ENCODE peak calls at places on chromosomes 2 and 18, in eight cellular contexts. One of them, this sample, is unnamed.
A peak's percentile ranks its signal among the peaks of the same experiment; 100 is the strongest.

GRCh38 chr2:65431417-65432226 is 777 bp downstream of the SPRED2 start:
- DNase-seq in tibial artery: peak; percentile 75
- DNase-seq in upper lobe of right lung: peak; percentile 76
- DNase-seq in PC-9: peak; percentile 58
- DNase-seq in left ventricle myocardium inferior: peak; percentile 38
- DNase-seq in HepG2: peak; percentile 37
- DNase-seq in psoas muscle: peak; percentile 70
- DNase-seq in body of pancreas: peak; percentile 59
- DNase-seq in this sample: peak; percentile 46

GRCh38 chr18:49172246-49172645 is 221.5 kb upstream of the SMAD7 start:
- DNase-seq in tibial artery: no peak
- DNase-seq in upper lobe of right lung: no peak
- DNase-seq in PC-9: no peak
- DNase-seq in left ventricle myocardium inferior: no peak
- DNase-seq in HepG2: no peak
- DNase-seq in psoas muscle: no peak
- DNase-seq in body of pancreas: no peak
- DNase-seq in this sample: no peak

GRCh38 chr2:183038341-183039300 is at the start of gene NCKAP1:
- DNase-seq in tibial artery: peak; percentile 94
- DNase-seq in upper lobe of right lung: peak; percentile 95
- DNase-seq in PC-9: peak; percentile 79
- DNase-seq in left ventricle myocardium inferior: peak; percentile 93
- DNase-seq in HepG2: peak; percentile 76
- DNase-seq in psoas muscle: peak; percentile 96
- DNase-seq in body of pancreas: peak; percentile 96
- DNase-seq in this sample: peak; percentile 98

GRCh38 chr2:127400897-127401756 is 13.4 kb upstream of the MAP3K2 start:
- DNase-seq in tibial artery: no peak
- DNase-seq in upper lobe of right lung: peak; percentile 74
- DNase-seq in PC-9: peak; percentile 94
- DNase-seq in left ventricle myocardium inferior: no peak
- DNase-seq in HepG2: peak; percentile 61
- DNase-seq in psoas muscle: no peak
- DNase-seq in body of pancreas: no peak
- DNase-seq in this sample: no peak

GRCh38 chr2:1147873-1148612 is 197.4 kb downstream of the SNTG2 start:
- DNase-seq in tibial artery: no peak
- DNase-seq in upper lobe of right lung: no peak
- DNase-seq in PC-9: no peak
- DNase-seq in left ventricle myocardium inferior: no peak
- DNase-seq in HepG2: no peak
- DNase-seq in psoas muscle: no peak
- DNase-seq in body of pancreas: peak; percentile 41
- DNase-seq in this sample: no peak

GRCh38 chr2:8563814-8564474 is 117.9 kb upstream of the ID2 start:
- DNase-seq in tibial artery: peak; percentile 35
- DNase-seq in upper lobe of right lung: no peak
- DNase-seq in PC-9: no peak
- DNase-seq in left ventricle myocardium inferior: no peak
- DNase-seq in HepG2: no peak
- DNase-seq in psoas muscle: peak; percentile 44
- DNase-seq in body of pancreas: no peak
- DNase-seq in this sample: no peak

GRCh38 chr18:55475467-55475866 is 112.5 kb downstream of the TCF4 start:
- DNase-seq in tibial artery: no peak
- DNase-seq in upper lobe of right lung: no peak
- DNase-seq in PC-9: no peak
- DNase-seq in left ventricle myocardium inferior: no peak
- DNase-seq in HepG2: no peak
- DNase-seq in psoas muscle: no peak
- DNase-seq in body of pancreas: no peak
- DNase-seq in this sample: no peak

GRCh38 chr2:9112079-9112721 is 94.4 kb upstream of the ASAP2 start:
- DNase-seq in tibial artery: peak; percentile 82
- DNase-seq in upper lobe of right lung: no peak
- DNase-seq in PC-9: peak; percentile 91
- DNase-seq in left ventricle myocardium inferior: no peak
- DNase-seq in HepG2: no peak
- DNase-seq in psoas muscle: no peak
- DNase-seq in body of pancreas: no peak
- DNase-seq in this sample: peak; percentile 17

GRCh38 chr2:43071629-43072550 is 154.5 kb downstream of the ZFP36L2 start:
- DNase-seq in tibial artery: peak; percentile 80
- DNase-seq in upper lobe of right lung: no peak
- DNase-seq in PC-9: peak; percentile 94
- DNase-seq in left ventricle myocardium inferior: peak; percentile 54
- DNase-seq in HepG2: no peak
- DNase-seq in psoas muscle: peak; percentile 85
- DNase-seq in body of pancreas: no peak
- DNase-seq in this sample: no peak

GRCh38 chr18:9901377-9901776 is 12.4 kb upstream of the VAPA start:
- DNase-seq in tibial artery: no peak
- DNase-seq in upper lobe of right lung: no peak
- DNase-seq in PC-9: no peak
- DNase-seq in left ventricle myocardium inferior: no peak
- DNase-seq in HepG2: no peak
- DNase-seq in psoas muscle: no peak
- DNase-seq in body of pancreas: no peak
- DNase-seq in this sample: no peak

GRCh38 chr2:145724499-145724898 is 1204.6 kb upstream of the ZEB2 start:
- DNase-seq in tibial artery: no peak
- DNase-seq in upper lobe of right lung: no peak
- DNase-seq in PC-9: no peak
- DNase-seq in left ventricle myocardium inferior: no peak
- DNase-seq in HepG2: no peak
- DNase-seq in psoas muscle: no peak
- DNase-seq in body of pancreas: no peak
- DNase-seq in this sample: no peak

GRCh38 chr18:46055841-46056240 is 16.2 kb downstream of the PSTPIP2 start:
- DNase-seq in tibial artery: no peak
- DNase-seq in upper lobe of right lung: no peak
- DNase-seq in PC-9: no peak
- DNase-seq in left ventricle myocardium inferior: no peak
- DNase-seq in HepG2: no peak
- DNase-seq in psoas muscle: no peak
- DNase-seq in body of pancreas: no peak
- DNase-seq in this sample: no peak

GRCh38 chr2:205892141-205893064 is 193.6 kb downstream of the INO80D start:
- DNase-seq in tibial artery: no peak
- DNase-seq in upper lobe of right lung: no peak
- DNase-seq in PC-9: no peak
- DNase-seq in left ventricle myocardium inferior: no peak
- DNase-seq in HepG2: peak; percentile 58
- DNase-seq in psoas muscle: no peak
- DNase-seq in body of pancreas: peak; percentile 66
- DNase-seq in this sample: peak; percentile 51

GRCh38 chr2:101340141-101340541 is 31.6 kb upstream of the RNF149 start:
- DNase-seq in tibial artery: no peak
- DNase-seq in upper lobe of right lung: no peak
- DNase-seq in PC-9: peak; percentile 55
- DNase-seq in left ventricle myocardium inferior: no peak
- DNase-seq in HepG2: peak; percentile 77
- DNase-seq in psoas muscle: no peak
- DNase-seq in body of pancreas: no peak
- DNase-seq in this sample: peak; percentile 58

GRCh38 chr2:231684314-231685223 is 23.8 kb upstream of the PTMA start:
- DNase-seq in tibial artery: no peak
- DNase-seq in upper lobe of right lung: no peak
- DNase-seq in PC-9: no peak
- DNase-seq in left ventricle myocardium inferior: peak; percentile 61
- DNase-seq in HepG2: no peak
- DNase-seq in psoas muscle: no peak
- DNase-seq in body of pancreas: peak; percentile 70
- DNase-seq in this sample: no peak

GRCh38 chr18:35231052-35231451 is 9.8 kb upstream of the ZNF397 start:
- DNase-seq in tibial artery: peak; percentile 81
- DNase-seq in upper lobe of right lung: peak; percentile 77
- DNase-seq in PC-9: no peak
- DNase-seq in left ventricle myocardium inferior: peak; percentile 72
- DNase-seq in HepG2: peak; percentile 87
- DNase-seq in psoas muscle: peak; percentile 85
- DNase-seq in body of pancreas: peak; percentile 89
- DNase-seq in this sample: peak; percentile 70

GRCh38 chr2:114192362-114192761 is 250.1 kb upstream of the DPP10 start:
- DNase-seq in tibial artery: no peak
- DNase-seq in upper lobe of right lung: no peak
- DNase-seq in PC-9: no peak
- DNase-seq in left ventricle myocardium inferior: no peak
- DNase-seq in HepG2: no peak
- DNase-seq in psoas muscle: no peak
- DNase-seq in body of pancreas: no peak
- DNase-seq in this sample: no peak

GRCh38 chr18:51184092-51184458 is 13.4 kb downstream of the MEX3C start:
- DNase-seq in tibial artery: no peak
- DNase-seq in upper lobe of right lung: no peak
- DNase-seq in PC-9: no peak
- DNase-seq in left ventricle myocardium inferior: no peak
- DNase-seq in HepG2: no peak
- DNase-seq in psoas muscle: no peak
- DNase-seq in body of pancreas: no peak
- DNase-seq in this sample: no peak

GRCh38 chr2:108958632-108959341 is 30.2 kb downstream of the EDAR start:
- DNase-seq in tibial artery: peak; percentile 34
- DNase-seq in upper lobe of right lung: no peak
- DNase-seq in PC-9: no peak
- DNase-seq in left ventricle myocardium inferior: no peak
- DNase-seq in HepG2: no peak
- DNase-seq in psoas muscle: no peak
- DNase-seq in body of pancreas: no peak
- DNase-seq in this sample: no peak
- H3K27me3 ChIP-seq in tibial artery: no peaks in the 10 kb centered on the region
- H3K27me3 ChIP-seq in upper lobe of right lung: no peaks in the 10 kb centered on the region
- H3K27me3 ChIP-seq in PC-9: no peaks in the 10 kb centered on the region
- H3K27me3 ChIP-seq in left ventricle myocardium inferior: no peaks in the 10 kb centered on the region
- H3K27me3 ChIP-seq in HepG2: peaks cover 4% of the 10 kb centered on the region
- H3K27me3 ChIP-seq in psoas muscle: no peaks in the 10 kb centered on the region
- H3K27me3 ChIP-seq in body of pancreas: no peaks in the 10 kb centered on the region
- H3K27me3 ChIP-seq in this sample: no peaks in the 10 kb centered on the region

DNA sequence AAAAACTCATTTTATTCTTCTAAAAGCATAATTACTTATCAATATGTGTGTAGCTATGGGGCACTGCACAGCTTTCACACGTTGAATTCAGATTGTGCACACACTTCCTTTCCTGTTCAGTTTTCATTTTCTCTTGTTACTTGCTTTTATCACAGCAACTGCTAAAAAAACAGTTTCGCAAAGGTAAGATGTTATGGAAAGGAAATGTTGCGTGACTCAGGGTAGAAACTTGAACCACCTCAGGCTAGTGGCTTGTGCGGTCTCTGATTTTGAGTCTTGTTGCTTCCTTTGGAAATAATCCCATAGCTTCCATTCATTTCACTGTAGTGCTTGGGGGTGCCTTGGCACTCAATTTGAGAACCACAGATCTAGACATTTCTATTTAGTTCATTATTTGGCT is 171.9 kb downstream of the FMNL2 start:
- DNase-seq in tibial artery: no peak
- DNase-seq in upper lobe of right lung: no peak
- DNase-seq in PC-9: peak; percentile 84
- DNase-seq in left ventricle myocardium inferior: no peak
- DNase-seq in HepG2: no peak
- DNase-seq in psoas muscle: no peak
- DNase-seq in body of pancreas: no peak
- DNase-seq in this sample: no peak
- H3K4me1 ChIP-seq in tibial artery: no peaks in the 10 kb centered on the region
- H3K4me1 ChIP-seq in upper lobe of right lung: peaks cover 6% of the 10 kb centered on the region
- H3K4me1 ChIP-seq in PC-9: peaks cover 51% of the 10 kb centered on the region
- H3K4me1 ChIP-seq in left ventricle myocardium inferior: peaks cover 15% of the 10 kb centered on the region
- H3K4me1 ChIP-seq in HepG2: peaks cover 51% of the 10 kb centered on the region
- H3K4me1 ChIP-seq in psoas muscle: peaks cover 26% of the 10 kb centered on the region
- H3K4me1 ChIP-seq in body of pancreas: no peaks in the 10 kb centered on the region
- H3K4me1 ChIP-seq in this sample: peaks cover 6% of the 10 kb centered on the region

GRCh38 chr18:57428221-57429150 is 6.7 kb upstream of the ONECUT2 start:
- DNase-seq in tibial artery: no peak
- DNase-seq in upper lobe of right lung: no peak
- DNase-seq in PC-9: no peak
- DNase-seq in left ventricle myocardium inferior: no peak
- DNase-seq in HepG2: no peak
- DNase-seq in psoas muscle: no peak
- DNase-seq in body of pancreas: no peak
- DNase-seq in this sample: no peak

GRCh38 chr18:57430166-57430958 is 4.8 kb upstream of the ONECUT2 start:
- DNase-seq in tibial artery: no peak
- DNase-seq in upper lobe of right lung: no peak
- DNase-seq in PC-9: no peak
- DNase-seq in left ventricle myocardium inferior: no peak
- DNase-seq in HepG2: no peak
- DNase-seq in psoas muscle: no peak
- DNase-seq in body of pancreas: no peak
- DNase-seq in this sample: no peak

GRCh38 chr18:57430983-57431382 is 4.2 kb upstream of the ONECUT2 start:
- DNase-seq in tibial artery: no peak
- DNase-seq in upper lobe of right lung: no peak
- DNase-seq in PC-9: no peak
- DNase-seq in left ventricle myocardium inferior: no peak
- DNase-seq in HepG2: no peak
- DNase-seq in psoas muscle: no peak
- DNase-seq in body of pancreas: no peak
- DNase-seq in this sample: no peak

GRCh38 chr18:57431512-57432080 is 3.6 kb upstream of the ONECUT2 start:
- DNase-seq in tibial artery: no peak
- DNase-seq in upper lobe of right lung: no peak
- DNase-seq in PC-9: no peak
- DNase-seq in left ventricle myocardium inferior: no peak
- DNase-seq in HepG2: no peak
- DNase-seq in psoas muscle: no peak
- DNase-seq in body of pancreas: no peak
- DNase-seq in this sample: no peak

DNA sequence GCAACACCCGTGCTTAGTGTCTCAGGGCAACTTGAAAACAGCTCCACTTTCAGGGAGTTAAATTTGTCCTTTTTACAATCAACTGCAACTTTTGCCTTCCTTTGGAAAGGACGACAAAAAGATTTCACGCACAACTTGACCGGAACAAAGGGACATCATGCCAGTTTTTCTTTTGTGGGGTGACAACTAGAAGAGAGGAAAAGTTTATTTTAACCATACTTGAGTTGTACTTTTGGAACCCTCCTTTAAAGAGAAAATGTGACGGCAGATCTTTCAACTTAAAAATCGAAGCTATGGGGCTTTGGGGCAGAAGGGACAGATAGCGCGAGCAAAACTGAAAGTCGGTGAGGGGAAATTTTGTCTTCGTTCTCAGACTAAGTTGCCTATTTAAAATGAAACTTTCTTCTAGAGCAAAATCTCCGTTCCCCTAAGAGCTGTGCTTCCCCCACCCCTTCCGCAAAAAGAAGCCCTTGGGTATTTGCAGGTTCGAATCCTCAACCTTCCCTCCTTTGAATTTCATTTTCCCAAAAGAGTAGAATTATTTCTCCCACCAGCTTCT is 5.5 kb upstream of the ONECUT2 start:
- DNase-seq in tibial artery: no peak
- DNase-seq in upper lobe of right lung: no peak
- DNase-seq in PC-9: no peak
- DNase-seq in left ventricle myocardium inferior: no peak
- DNase-seq in HepG2: no peak
- DNase-seq in psoas muscle: no peak
- DNase-seq in body of pancreas: no peak
- DNase-seq in this sample: no peak
- H3K27me3 ChIP-seq in tibial artery: peaks cover 21% of the 10 kb centered on the region
- H3K27me3 ChIP-seq in upper lobe of right lung: peaks cover 97% of the 10 kb centered on the region
- H3K27me3 ChIP-seq in PC-9: no peaks in the 10 kb centered on the region
- H3K27me3 ChIP-seq in left ventricle myocardium inferior: peaks cover 100% of the 10 kb centered on the region
- H3K27me3 ChIP-seq in HepG2: no peaks in the 10 kb centered on the region
- H3K27me3 ChIP-seq in psoas muscle: no peaks in the 10 kb centered on the region
- H3K27me3 ChIP-seq in body of pancreas: peaks cover 63% of the 10 kb centered on the region
- H3K27me3 ChIP-seq in this sample: no peaks in the 10 kb centered on the region

GRCh38 chr2:85253890-85254289 is 73.9 kb downstream of the TGOLN2 start:
- DNase-seq in tibial artery: no peak
- DNase-seq in upper lobe of right lung: no peak
- DNase-seq in PC-9: no peak
- DNase-seq in left ventricle myocardium inferior: no peak
- DNase-seq in HepG2: no peak
- DNase-seq in psoas muscle: no peak
- DNase-seq in body of pancreas: no peak
- DNase-seq in this sample: no peak
- H3K4me1 ChIP-seq in tibial artery: peaks cover 6% of the 10 kb centered on the region
- H3K4me1 ChIP-seq in upper lobe of right lung: peaks cover 48% of the 10 kb centered on the region
- H3K4me1 ChIP-seq in PC-9: peaks cover 67% of the 10 kb centered on the region
- H3K4me1 ChIP-seq in left ventricle myocardium inferior: peaks cover 77% of the 10 kb centered on the region
- H3K4me1 ChIP-seq in HepG2: peaks cover 20% of the 10 kb centered on the region
- H3K4me1 ChIP-seq in psoas muscle: peaks cover 35% of the 10 kb centered on the region
- H3K4me1 ChIP-seq in body of pancreas: peaks cover 43% of the 10 kb centered on the region
- H3K4me1 ChIP-seq in this sample: peaks cover 68% of the 10 kb centered on the region

This sample was measured in Caco-2.